ENCODE peak calls at places on chromosomes 7 and 10, in six cellular contexts. G is naive thymus-derived CD8-positive, alpha-beta T cell; V is nucleus accumbens; Q is GM04504; M is colonic mucosa; W is NCI-H748 treated with DMSO at 0.1 percent for 48 hours. Y is an unnamed sample.
A peak's percentile ranks its signal among the peaks of the same experiment; 100 is the strongest.

GRCh38 chr7:106608664-106609063 is 52.3 kb downstream of the CCDC71L start:
- DNase-seq in G (no peak), V (no peak), W (no peak), Q (no peak), M (peak; percentile 71), Y (no peak)

GRCh38 chr7:14376711-14377110 is 387.2 kb upstream of the ETV1 start:
- DNase-seq in V (no peak), Q (no peak), G (no peak), M (no peak), W (no peak), Y (no peak)

GRCh38 chr7:148815612-148816011 is 68.5 kb downstream of the EZH2 start:
- DNase-seq in V (no peak), Q (no peak), M (peak; percentile 35), W (no peak), G (no peak), Y (no peak)

GRCh38 chr7:129779602-129780256 is 168.2 kb downstream of the NRF1 start:
- DNase-seq in Q (no peak), W (no peak), G (no peak), V (no peak), M (no peak), Y (no peak)

GRCh38 chr10:42958142-42958868 is 118.6 kb upstream of the RET start:
- DNase-seq in G (no peak), V (no peak), W (no peak), M (peak; percentile 12), Q (no peak), Y (no peak)

GRCh38 chr7:80785961-80786360 is 132.9 kb downstream of the SEMA3C start:
- DNase-seq in V (no peak), G (no peak), M (no peak), W (no peak), Q (peak; percentile 58), Y (no peak)

GRCh38 chr7:24129597-24129996 is 154.4 kb upstream of the NPY start:
- DNase-seq in M (no peak), Q (peak; percentile 44), V (no peak), W (no peak), G (no peak), Y (no peak)

GRCh38 chr7:66952343-66953043 is 31.5 kb downstream of the TMEM248 start:
- DNase-seq in M (peak; percentile 41), G (no peak), V (no peak), W (no peak), Q (peak; percentile 22), Y (peak; percentile 11)

GRCh38 chr7:133853706-133854276 is 273.3 kb upstream of the LRGUK start:
- DNase-seq in M (peak; percentile 61), G (no peak), Q (peak; percentile 52), W (peak; percentile 66), V (no peak), Y (peak; percentile 63)

GRCh38 chr7:108973075-108973474 is 403.4 kb downstream of the DNAJB9 start:
- DNase-seq in G (no peak), Q (no peak), W (no peak), M (no peak), V (no peak), Y (no peak)

GRCh38 chr10:117240730-117241529 is at the start of gene SLC18A2:
- DNase-seq in G (no peak), M (no peak), V (no peak), W (no peak), Q (no peak), Y (no peak)

GRCh38 chr7:67738-68395 is 124.5 kb upstream of the FAM20C start:
- DNase-seq in W (no peak), G (no peak), M (no peak), Q (no peak), V (no peak), Y (no peak)

GRCh38 chr7:19290066-19290465 is 144.8 kb upstream of the FERD3L start:
- DNase-seq in G (no peak), Q (no peak), V (no peak), W (no peak), M (no peak), Y (no peak)

GRCh38 chr7:148944935-148945934 is 61.1 kb upstream of the EZH2 start:
- DNase-seq in M (no peak), Q (peak; percentile 41), V (no peak), W (no peak), G (no peak), Y (peak; percentile 46)